ENCODE peak calls at places on chromosomes 6 and 20, in five cellular contexts. N, P, X, B and R are unnamed samples. For H3K4me1, the result is how much of the 10 kb centered on the place peaks cover.

GRCh38 chr6:168895102-168895812 is 358.4 kb downstream of the THBS2 start:
- DNase-seq in B (peak), X (peak), N (peak), P (peak), R (peak)

GRCh38 chr6:44268095-44268628 is 2.1 kb upstream of the TMEM151B start:
- DNase-seq in N (peak), P (peak), B (peak), X (peak), R (no peak)

GRCh38 chr6:39965716-39966115 is 31.5 kb upstream of the MOCS1 start:
- DNase-seq in N (no peak), X (no peak), B (no peak), P (no peak), R (no peak)

GRCh38 chr6:43835872-43836419 is 65.9 kb downstream of the VEGFA start:
- DNase-seq in P (no peak), N (no peak), X (peak), B (no peak), R (no peak)

GRCh38 chr6:13434455-13434775 is 53.0 kb downstream of the GFOD1 start:
- DNase-seq in N (no peak), X (no peak), B (no peak), P (no peak), R (no peak)

GRCh38 chr6:122202576-122203137 is 196.8 kb upstream of the HSF2 start:
- DNase-seq in X (no peak), P (no peak), N (no peak), B (no peak), R (no peak)

GRCh38 chr6:33377166-33377565 is 14.5 kb upstream of the KIFC1 start:
- DNase-seq in B (no peak), X (no peak), P (no peak), N (no peak), R (no peak)

GRCh38 chr20:17556842-17557674 is 12.8 kb upstream of the DSTN start:
- DNase-seq in X (no peak), N (no peak), P (no peak), B (peak), R (peak)

GRCh38 chr6:124007915-124008688 is 204.4 kb downstream of the NKAIN2 start:
- DNase-seq in P (no peak), N (no peak), X (peak), B (no peak), R (no peak)

GRCh38 chr20:17179840-17180239 is 47.0 kb upstream of the PCSK2 start:
- DNase-seq in N (no peak), P (no peak), X (no peak), B (no peak), R (no peak)

GRCh38 chr20:50026746-50027575 is 44.2 kb downstream of the SNAI1 start:
- DNase-seq in B (no peak), N (peak), X (no peak), P (no peak), R (no peak)

GRCh38 chr6:77124604-77125003 is 338.7 kb downstream of the HTR1B start:
- DNase-seq in B (no peak), N (no peak), P (no peak), X (no peak), R (no peak)

GRCh38 chr6:42511803-42512422 is 51.9 kb upstream of the UBR2 start:
- DNase-seq in P (no peak), N (no peak), X (peak), B (no peak), R (no peak)

GRCh38 chr6:167151648-167152047 is 6.1 kb downstream of the GPR31 start:
- DNase-seq in B (no peak), N (no peak), P (no peak), X (no peak), R (no peak)

GRCh38 chr6:9717568-9717967 is 697.3 kb downstream of the TFAP2A start:
- DNase-seq in B (no peak), X (no peak), N (no peak), P (no peak), R (no peak)

GRCh38 chr6:39402239-39402751 is 79.8 kb upstream of the KCNK16 start:
- DNase-seq in X (no peak), P (no peak), N (no peak), B (peak), R (no peak)

GRCh38 chr6:3403244-3404154 is 53.4 kb downstream of the SLC22A23 start:
- DNase-seq in B (peak), N (no peak), X (no peak), P (no peak), R (no peak)

GRCh38 chr6:79946773-79947190 is 571 bp downstream of the ELOVL4 start:
- DNase-seq in N (peak), B (peak), X (peak), P (peak), R (no peak)

GRCh38 chr20:41889125-41889870 is 271.1 kb upstream of the CHD6 start:
- DNase-seq in P (no peak), N (peak), B (no peak), X (no peak), R (no peak)

GRCh38 chr6:31588871-31589650 is 3.0 kb downstream of the LST1 start:
- DNase-seq in N (no peak), P (no peak), B (no peak), X (no peak), R (no peak)

GRCh38 chr6:84645000-84645399 is 119.4 kb downstream of the TBX18 start:
- DNase-seq in B (no peak), P (no peak), X (peak), N (no peak), R (no peak)

GRCh38 chr6:69416739-69417138 is 380.1 kb downstream of the LMBRD1 start:
- DNase-seq in P (no peak), N (no peak), B (no peak), X (peak), R (no peak)

GRCh38 chr6:140237251-140237650 is 862.8 kb upstream of the CITED2 start:
- DNase-seq in B (no peak), X (no peak), N (no peak), P (no peak), R (no peak)

GRCh38 chr6:137688230-137688971 is 178.7 kb upstream of the TNFAIP3 start:
- DNase-seq in N (no peak), B (no peak), P (no peak), X (no peak), R (no peak)

GRCh38 chr6:4977468-4977867 is 26.4 kb downstream of the RPP40 start:
- DNase-seq in N (no peak), B (no peak), X (no peak), P (no peak), R (no peak)

GRCh38 chr6:110618591-110619267 is 142.3 kb upstream of the SLC22A16 start:
- DNase-seq in X (peak), N (no peak), B (no peak), P (no peak), R (no peak)

GRCh38 chr20:6579417-6579816 is 188.1 kb upstream of the BMP2 start:
- DNase-seq in N (no peak), B (no peak), X (no peak), P (no peak), R (no peak)

GRCh38 chr6:100464910-100465700 is at the start of gene SIM1:
- DNase-seq in X (peak), P (no peak), B (no peak), N (peak), R (peak)

GRCh38 chr6:147852772-147853171 is 344.3 kb downstream of the SAMD5 start:
- DNase-seq in B (no peak), N (no peak), P (no peak), X (no peak), R (no peak)

DNA sequence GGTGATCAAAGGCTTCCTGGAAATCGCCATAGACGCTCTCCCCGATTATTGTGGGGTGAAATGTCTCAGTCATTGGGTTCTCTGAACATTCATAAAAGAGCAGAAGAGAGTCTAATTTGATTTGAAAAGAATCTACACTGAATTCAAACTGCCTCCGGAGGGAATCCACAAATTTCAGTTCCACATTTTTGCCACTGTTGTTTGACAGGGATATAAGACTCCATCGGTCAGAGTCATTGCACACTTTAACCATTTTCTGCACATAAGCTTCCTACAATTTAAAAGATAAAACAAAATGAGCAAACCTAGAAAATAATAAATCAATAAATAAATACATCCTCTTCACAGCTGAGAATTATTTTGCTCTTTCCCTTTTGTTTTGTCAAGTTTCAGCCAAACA is 2.3 kb downstream of the TENT5A start:
- DNase-seq in B (no peak), P (no peak), X (no peak), N (no peak), R (no peak)
- H3K4me1 ChIP-seq in B (under half), P (under half), X (under half), N (under half), R (under half)

GRCh38 chr6:74733830-74734591 is 471.8 kb downstream of the COL12A1 start:
- DNase-seq in B (no peak), X (no peak), P (no peak), N (no peak), R (no peak)

GRCh38 chr6:74735304-74735703 is 470.5 kb downstream of the COL12A1 start:
- DNase-seq in X (peak), B (peak), P (no peak), N (no peak), R (no peak)

GRCh38 chr6:74731204-74731603 is 474.6 kb downstream of the COL12A1 start:
- DNase-seq in B (no peak), P (no peak), X (peak), N (no peak), R (no peak)

GRCh38 chr6:74734901-74735300 is 471.0 kb downstream of the COL12A1 start:
- DNase-seq in X (no peak), B (no peak), P (no peak), N (no peak), R (no peak)

GRCh38 chr6:74731921-74732320 is 473.9 kb downstream of the COL12A1 start:
- DNase-seq in B (no peak), X (no peak), P (no peak), N (no peak), R (no peak)
- H3K4me1 ChIP-seq in B (under half), X (under half), P (under half), N (under half), R (under half)

GRCh38 chr6:15312500-15312899 is 66.6 kb downstream of the JARID2 start:
- DNase-seq in P (no peak), B (no peak), N (no peak), X (no peak), R (no peak)
- H3K4me1 ChIP-seq in P (under half), B (under half), N (under half), X (under half), R (half or more)

GRCh38 chr6:25008707-25009106 is 72.9 kb upstream of the RIPOR2 start:
- DNase-seq in B (no peak), N (no peak), P (no peak), X (no peak), R (no peak)
- H3K4me1 ChIP-seq in B (under half), N (under half), P (half or more), X (under half), R (under half)

DNA sequence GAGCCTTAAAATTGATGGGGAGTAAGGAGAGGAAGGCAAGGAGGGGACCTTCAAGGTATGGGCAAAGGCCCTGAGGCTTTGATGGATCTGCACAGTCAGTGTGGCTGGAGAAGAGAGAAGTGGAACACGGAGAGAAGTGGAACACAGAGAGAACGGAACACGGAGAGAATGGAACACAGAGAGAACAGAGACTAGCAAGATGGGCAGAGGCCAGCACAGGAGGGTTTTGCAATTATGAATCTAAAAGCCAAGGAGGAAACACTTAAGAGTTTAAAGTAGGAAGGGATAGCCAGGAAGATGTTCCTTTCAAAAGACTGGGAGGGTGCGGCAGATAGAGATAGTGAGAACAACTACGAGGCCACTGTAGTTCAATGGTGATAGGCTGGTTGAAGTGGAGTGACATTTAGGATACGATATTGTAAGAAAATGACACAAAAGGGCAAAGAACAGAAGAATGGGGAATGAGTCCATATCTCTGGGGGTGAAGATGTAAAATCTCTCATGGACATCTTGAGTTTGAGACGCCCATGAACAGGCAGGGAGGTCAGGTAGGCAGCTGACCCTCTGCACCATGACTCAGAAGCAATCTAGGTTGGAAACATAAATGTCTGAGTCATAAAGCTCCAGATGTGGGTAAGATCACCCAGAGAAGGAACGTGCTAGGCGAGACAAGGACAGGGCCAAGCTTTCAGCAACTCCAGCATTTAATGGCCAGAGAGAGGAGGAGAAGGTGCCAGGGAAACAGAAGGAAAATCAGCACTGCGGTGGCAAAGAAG is 25.4 kb downstream of the ZMYND8 start:
- DNase-seq in X (peak), B (no peak), N (no peak), P (no peak), R (no peak)
- H3K4me1 ChIP-seq in X (under half), B (under half), N (under half), P (under half), R (half or more)